ENCODE peak calls at places on chromosomes 3 and 15, in nine cellular contexts. K is prostate gland; A is neural progenitor cell; R is right lobe of liver; G is lower lobe of right lung; B is GM23248; L is CD8-positive, alpha-beta memory T cell; F is small intestine; S is thyroid gland. M is an unnamed sample.

GRCh38 chr3:52831500-52832301 is 1.2 kb upstream of the ITIH4 start:
- DNase-seq in A (no peak), G (no peak), R (no peak), F (peak; percentile 66), B (peak; percentile 87), L (no peak), S (peak; percentile 20), K (peak; percentile 32), M (peak; percentile 95)

GRCh38 chr3:149385617-149386298 is 8.3 kb upstream of the TM4SF1 start:
- DNase-seq in F (no peak), K (no peak), G (no peak), A (no peak), R (no peak), S (no peak), L (no peak), B (no peak), M (no peak)

GRCh38 chr15:41006479-41006878 is 53.2 kb downstream of the CHAC1 start:
- DNase-seq in K (no peak), B (no peak), L (no peak), S (no peak), R (no peak), F (no peak), A (no peak), G (no peak), M (no peak)

GRCh38 chr3:45778761-45779201 is 17.6 kb downstream of the SLC6A20 start:
- DNase-seq in G (no peak), S (no peak), K (no peak), R (no peak), B (no peak), F (peak; percentile 92), A (no peak), L (no peak), M (no peak)

GRCh38 chr15:57529748-57530147 is 62.0 kb upstream of the MYZAP start:
- DNase-seq in A (no peak), R (no peak), L (no peak), S (no peak), K (no peak), G (no peak), F (no peak), B (no peak), M (no peak)

GRCh38 chr3:47001731-47002489 is 22.4 kb downstream of the NBEAL2 start:
- DNase-seq in B (no peak), G (peak; percentile 47), S (no peak), L (no peak), R (peak; percentile 45), K (no peak), F (no peak), A (no peak), M (no peak)

GRCh38 chr3:24254649-24255048 is 240.0 kb downstream of the THRB start:
- DNase-seq in R (no peak), S (no peak), K (no peak), A (no peak), L (no peak), F (no peak), B (peak; percentile 81), G (no peak), M (peak; percentile 19)

GRCh38 chr15:74399511-74400312 is 32.3 kb upstream of the CYP11A1 start:
- DNase-seq in A (no peak), B (peak; percentile 63), L (peak; percentile 76), G (no peak), R (no peak), F (peak; percentile 47), S (no peak), K (no peak), M (peak; percentile 81)

GRCh38 chr3:8975081-8976020 is 12.1 kb upstream of the RAD18 start:
- DNase-seq in K (no peak), B (no peak), S (no peak), L (no peak), R (no peak), A (no peak), G (no peak), F (no peak), M (no peak)

GRCh38 chr3:129359102-129359461 is 69.4 kb downstream of the EFCAB12 start:
- DNase-seq in F (no peak), K (no peak), A (no peak), S (no peak), R (no peak), L (no peak), G (no peak), B (peak; percentile 45), M (peak; percentile 30)

GRCh38 chr3:135706758-135707375 is 258.7 kb upstream of the PPP2R3A start:
- DNase-seq in A (no peak), R (no peak), G (no peak), L (no peak), B (peak; percentile 2), S (no peak), F (no peak), K (no peak), M (peak; percentile 83)

GRCh38 chr3:877001-877400 is 215.8 kb upstream of the CNTN6 start:
- DNase-seq in G (no peak), S (no peak), A (no peak), R (no peak), L (no peak), B (peak; percentile 14), F (no peak), K (no peak), M (no peak)

GRCh38 chr15:100764778-100765457 is 114.7 kb upstream of the ALDH1A3 start:
- DNase-seq in L (no peak), B (peak; percentile 49), G (no peak), K (no peak), F (no peak), A (no peak), R (peak; percentile 42), S (no peak), M (peak; percentile 90)

GRCh38 chr3:55899887-55900286 is 412.8 kb upstream of the WNT5A start:
- DNase-seq in A (peak; percentile 46), K (no peak), B (no peak), R (no peak), L (no peak), S (peak; percentile 47), F (no peak), G (no peak), M (no peak)

GRCh38 chr3:124336067-124336656 is 344.2 kb upstream of the ROPN1 start:
- DNase-seq in L (no peak), A (no peak), S (no peak), G (no peak), R (no peak), K (no peak), F (no peak), B (no peak), M (no peak)

GRCh38 chr15:100596792-100597191 is 5.2 kb downstream of the LINS1 start:
- DNase-seq in F (peak; percentile 68), L (peak; percentile 83), R (no peak), B (no peak), K (peak; percentile 24), S (peak; percentile 52), A (no peak), G (peak; percentile 61), M (no peak)

GRCh38 chr3:192851821-192852352 is 65.8 kb downstream of the MB21D2 start:
- DNase-seq in R (peak; percentile 82), S (peak; percentile 85), K (peak; percentile 56), F (peak; percentile 89), A (no peak), L (no peak), B (peak; percentile 74), G (peak; percentile 75), M (peak; percentile 95)

GRCh38 chr3:123084192-123084591 is 17.4 kb downstream of the PDIA5 start:
- DNase-seq in F (no peak), K (no peak), B (peak; percentile 37), S (peak; percentile 83), A (no peak), L (no peak), R (peak; percentile 74), G (no peak), M (no peak)

GRCh38 chr3:4830586-4830914 is 148.7 kb upstream of the BHLHE40 start:
- DNase-seq in B (no peak), A (no peak), K (no peak), R (no peak), G (no peak), S (no peak), F (no peak), L (no peak), M (peak; percentile 19)
- H3K4me1 ChIP-seq in B (peaks cover 62% of the 10 kb centered on the region), A (no peaks in the 10 kb centered on the region), K (peaks cover 3% of the 10 kb centered on the region), R (peaks cover 15% of the 10 kb centered on the region), G (peaks cover 77% of the 10 kb centered on the region), S (peaks cover 36% of the 10 kb centered on the region), F (peaks cover 3% of the 10 kb centered on the region), L (peaks cover 97% of the 10 kb centered on the region), M (peaks cover 47% of the 10 kb centered on the region)

GRCh38 chr3:171932153-171932567 is 89.0 kb downstream of the TMEM212 start:
- DNase-seq in L (no peak), F (no peak), K (no peak), G (no peak), S (no peak), R (no peak), B (no peak), A (no peak), M (no peak)
- H3K4me3 ChIP-seq in L (no peak overlapping the region), F (no peak overlapping the region), K (no peak overlapping the region), G (no peak overlapping the region), S (no peak overlapping the region), R (no peak overlapping the region), B (no peak overlapping the region), A (no peak overlapping the region), M (no peak overlapping the region)

DNA sequence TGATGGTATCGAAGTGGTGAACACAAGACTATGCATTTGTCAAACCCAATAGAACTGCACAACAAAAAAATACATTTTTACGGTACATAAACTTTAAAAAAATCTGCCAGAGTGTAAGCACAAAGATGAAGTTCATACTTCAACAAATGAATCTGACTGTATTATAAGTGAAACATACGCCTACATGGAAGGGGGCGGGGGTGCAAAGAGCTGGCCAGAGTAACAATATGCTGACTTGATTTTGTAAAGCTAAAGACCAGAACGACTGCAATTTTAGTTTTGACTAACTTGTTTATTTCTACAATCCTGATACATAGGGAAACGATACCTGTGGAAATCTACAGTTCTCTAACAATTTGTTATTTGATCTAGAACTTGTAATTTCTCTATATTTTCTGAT is 426.0 kb downstream of the GABRG3 start:
- DNase-seq in K (no peak), B (no peak), G (no peak), R (no peak), L (no peak), A (no peak), S (no peak), F (no peak), M (no peak)
- H3K9me3 ChIP-seq in K (no peaks in the 10 kb centered on the region), B (no peaks in the 10 kb centered on the region), G (no peaks in the 10 kb centered on the region), R (no peaks in the 10 kb centered on the region), L (no peaks in the 10 kb centered on the region), A (no peaks in the 10 kb centered on the region), S (no peaks in the 10 kb centered on the region), F (no peaks in the 10 kb centered on the region), M (no peaks in the 10 kb centered on the region)

DNA sequence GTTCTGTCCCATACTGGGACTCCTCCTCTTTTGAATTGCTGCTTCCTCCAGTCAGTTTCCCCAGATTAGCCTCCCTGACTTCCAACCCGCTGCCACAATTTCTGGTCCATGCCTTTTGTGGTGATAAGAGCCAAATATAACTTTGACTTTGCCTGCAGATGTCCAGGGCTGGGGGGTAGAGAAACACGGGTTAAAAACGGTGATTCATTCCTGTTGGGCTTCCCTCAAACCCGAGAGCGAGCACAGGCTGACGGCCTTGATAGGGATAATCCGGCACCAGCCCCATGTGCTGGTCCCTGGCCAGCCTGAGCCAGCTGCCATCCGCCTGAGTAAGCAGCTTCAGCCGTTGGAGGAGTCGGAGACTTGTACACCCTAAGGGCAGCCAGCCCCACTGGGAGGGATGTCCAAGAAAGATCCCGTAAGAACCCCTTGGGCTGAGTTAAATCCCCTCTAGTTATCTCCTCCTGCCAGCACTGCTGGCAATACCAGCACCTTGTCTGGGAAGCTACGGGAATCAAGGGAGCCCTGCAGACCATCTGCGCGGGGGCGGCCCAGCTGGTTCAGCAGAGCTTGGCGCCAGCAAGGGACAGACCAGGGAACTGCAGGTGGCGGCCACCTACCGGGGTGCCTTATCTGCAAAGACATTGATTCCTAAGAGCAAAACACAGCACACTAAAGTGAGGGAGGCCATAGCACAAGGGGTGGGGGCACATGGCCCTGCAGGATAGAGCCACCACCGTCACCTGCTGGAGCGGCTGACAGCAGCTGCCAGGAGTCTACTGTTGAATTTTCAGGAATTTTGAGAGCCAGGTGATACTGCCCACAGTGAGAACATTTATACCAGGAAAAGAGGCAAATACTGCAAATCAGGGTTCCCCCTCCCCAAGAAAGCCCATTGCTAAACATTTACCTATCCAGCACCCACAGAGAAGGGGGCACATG is 18.1 kb downstream of the CSPG4 start:
- DNase-seq in K (peak; percentile 50), G (no peak), R (peak; percentile 44), A (peak; percentile 79), S (peak; percentile 30), F (peak; percentile 39), B (peak; percentile 99), L (no peak), M (peak; percentile 91)
- H3K4me1 ChIP-seq in K (peaks cover 12% of the 10 kb centered on the region), G (peaks cover 38% of the 10 kb centered on the region), R (no peaks in the 10 kb centered on the region), A (peaks cover 22% of the 10 kb centered on the region), S (no peaks in the 10 kb centered on the region), F (no peaks in the 10 kb centered on the region), B (peaks cover 17% of the 10 kb centered on the region), L (peaks cover 8% of the 10 kb centered on the region), M (peaks cover 22% of the 10 kb centered on the region)